ENCODE peak calls at places on chromosomes 12 and 14, in four cellular contexts. S is stomach, E is PC-9, A is pancreas. Y is an unnamed sample.

GRCh38 chr14:68824517-68825347 is 31.9 kb upstream of the ZFP36L1 start:
- DNase-seq in S (peak; percentile 91), E (peak; percentile 85), A (peak; percentile 90), Y (no peak)

GRCh38 chr12:56119361-56119796 is 1.3 kb downstream of the ZC3H10 start:
- DNase-seq in S (peak; percentile 63), E (peak; percentile 70), A (peak; percentile 78), Y (no peak)

GRCh38 chr12:75551477-75551876 is 40.1 kb upstream of the KRR1 start:
- DNase-seq in S (no peak), E (no peak), A (no peak), Y (no peak)

GRCh38 chr12:6899837-6900519 is 4.6 kb upstream of the LRRC23 start:
- DNase-seq in S (peak; percentile 58), E (no peak), A (peak; percentile 85), Y (no peak)

GRCh38 chr14:99523661-99524050 is 42.4 kb downstream of the CCNK start:
- DNase-seq in S (no peak), E (no peak), A (no peak), Y (no peak)

GRCh38 chr14:61812347-61813100 is 50.3 kb downstream of the SNAPC1 start:
- DNase-seq in S (no peak), E (no peak), A (no peak), Y (peak; percentile 23)

GRCh38 chr12:88419794-88420193 is 160.5 kb downstream of the KITLG start:
- DNase-seq in S (peak; percentile 30), E (no peak), A (no peak), Y (no peak)

GRCh38 chr14:49173765-49174373 is 412.3 kb downstream of the RPS29 start:
- DNase-seq in S (peak; percentile 61), E (peak; percentile 53), A (peak; percentile 51), Y (no peak)

GRCh38 chr14:19917955-19918518 is 2.4 kb upstream of the OR4K5 start:
- DNase-seq in S (no peak), E (no peak), A (no peak), Y (no peak)

GRCh38 chr12:97977870-97978269 is 515.3 kb downstream of the RMST start:
- DNase-seq in S (no peak), E (no peak), A (no peak), Y (no peak)

GRCh38 chr14:85387181-85387580 is 142.8 kb upstream of the FLRT2 start:
- DNase-seq in S (no peak), E (no peak), A (no peak), Y (no peak)

GRCh38 chr14:104957146-104958113 is 20.7 kb downstream of the AHNAK2 start:
- DNase-seq in S (no peak), E (no peak), A (no peak), Y (no peak)

GRCh38 chr14:93462479-93462878 is 31.7 kb downstream of the UNC79 start:
- DNase-seq in S (no peak), E (no peak), A (no peak), Y (no peak)

GRCh38 chr12:55797068-55797467 is 20.5 kb downstream of the SARNP start:
- DNase-seq in S (no peak), E (no peak), A (no peak), Y (no peak)

GRCh38 chr14:26138764-26139445 is 458.9 kb downstream of the NOVA1 start:
- DNase-seq in S (no peak), E (no peak), A (no peak), Y (no peak)

GRCh38 chr12:6821271-6821673 is 349 bp upstream of the GPR162 start:
- DNase-seq in S (peak; percentile 43), E (peak; percentile 46), A (no peak), Y (no peak)

GRCh38 chr14:68795602-68796417 is 2.9 kb upstream of the ZFP36L1 start:
- DNase-seq in S (peak; percentile 85), E (peak; percentile 90), A (peak; percentile 84), Y (peak; percentile 83)

GRCh38 chr14:72369106-72369505 is 436.9 kb downstream of the RGS6 start:
- DNase-seq in S (no peak), E (no peak), A (no peak), Y (no peak)

DNA sequence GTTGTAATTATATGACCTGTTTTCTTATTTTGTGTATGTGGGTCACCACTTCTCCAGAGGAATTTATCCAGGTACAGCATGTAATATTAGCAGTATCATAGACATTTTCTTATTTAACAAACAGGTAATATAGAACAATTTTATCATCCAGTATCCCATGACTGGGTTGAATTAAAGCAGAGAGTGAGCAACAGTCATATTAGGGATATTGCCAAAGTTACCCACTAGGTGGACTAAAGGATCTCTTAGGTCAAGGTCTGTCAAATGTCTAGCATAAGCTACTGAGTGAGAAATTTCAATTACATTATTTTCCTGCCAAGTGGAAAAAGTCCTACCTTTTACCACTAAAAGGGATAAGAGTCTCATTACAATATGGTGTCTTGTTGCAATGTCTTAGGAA is 62.1 kb upstream of the TRIM9 start:
- DNase-seq in S (no peak), E (no peak), A (no peak), Y (no peak)
- TF ChIP-seq CTCF in S (no peak), E (peak; percentile 64), A (no peak), Y (no peak)

GRCh38 chr12:27732281-27732680 is 21.6 kb downstream of the MRPS35 start:
- DNase-seq in S (peak; percentile 32), E (no peak), A (no peak), Y (no peak)
- TF ChIP-seq CTCF in S (peak; percentile 7), E (peak; percentile 45), A (no peak), Y (no peak)

GRCh38 chr12:109130297-109130696 is 13.9 kb downstream of the ACACB start:
- DNase-seq in S (no peak), E (no peak), A (no peak), Y (no peak)

GRCh38 chr12:109127533-109128242 is 11.3 kb downstream of the ACACB start:
- DNase-seq in S (no peak), E (no peak), A (no peak), Y (no peak)

GRCh38 chr12:109130755-109131521 is 14.6 kb downstream of the ACACB start:
- DNase-seq in S (peak; percentile 71), E (peak; percentile 47), A (peak; percentile 74), Y (no peak)

GRCh38 chr12:109134186-109134917 is 18.0 kb downstream of the ACACB start:
- DNase-seq in S (peak; percentile 31), E (peak; percentile 11), A (peak; percentile 62), Y (no peak)

DNA sequence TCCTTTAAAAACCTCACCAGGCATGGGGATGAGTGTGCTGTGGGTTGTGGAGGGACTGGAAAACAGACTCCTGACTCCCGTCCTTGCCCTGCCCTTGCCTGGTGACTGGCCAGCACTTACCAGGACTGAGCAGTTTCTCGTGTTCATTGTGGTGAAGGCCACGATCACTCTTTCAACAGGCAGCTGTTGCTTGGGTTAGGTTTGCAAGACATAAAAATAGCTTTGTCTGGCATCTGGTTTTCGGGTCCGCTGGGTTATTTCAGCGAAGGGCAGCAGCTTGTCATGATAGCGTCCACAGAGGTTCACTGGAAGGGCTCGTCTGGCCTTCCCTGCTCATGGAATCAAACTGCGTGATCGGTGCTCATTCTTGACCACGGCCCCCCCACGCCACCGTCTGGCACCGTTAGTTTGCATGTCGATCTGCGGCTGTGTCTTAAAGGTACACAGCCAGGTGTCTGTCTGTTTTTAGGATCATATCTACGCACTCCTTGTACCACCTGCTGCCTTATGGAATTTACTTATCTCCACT is 15.2 kb downstream of the ACACB start:
- DNase-seq in S (no peak), E (no peak), A (no peak), Y (no peak)
- TF ChIP-seq CTCF in S (no peak), E (no peak), A (no peak), Y (no peak)

DNA sequence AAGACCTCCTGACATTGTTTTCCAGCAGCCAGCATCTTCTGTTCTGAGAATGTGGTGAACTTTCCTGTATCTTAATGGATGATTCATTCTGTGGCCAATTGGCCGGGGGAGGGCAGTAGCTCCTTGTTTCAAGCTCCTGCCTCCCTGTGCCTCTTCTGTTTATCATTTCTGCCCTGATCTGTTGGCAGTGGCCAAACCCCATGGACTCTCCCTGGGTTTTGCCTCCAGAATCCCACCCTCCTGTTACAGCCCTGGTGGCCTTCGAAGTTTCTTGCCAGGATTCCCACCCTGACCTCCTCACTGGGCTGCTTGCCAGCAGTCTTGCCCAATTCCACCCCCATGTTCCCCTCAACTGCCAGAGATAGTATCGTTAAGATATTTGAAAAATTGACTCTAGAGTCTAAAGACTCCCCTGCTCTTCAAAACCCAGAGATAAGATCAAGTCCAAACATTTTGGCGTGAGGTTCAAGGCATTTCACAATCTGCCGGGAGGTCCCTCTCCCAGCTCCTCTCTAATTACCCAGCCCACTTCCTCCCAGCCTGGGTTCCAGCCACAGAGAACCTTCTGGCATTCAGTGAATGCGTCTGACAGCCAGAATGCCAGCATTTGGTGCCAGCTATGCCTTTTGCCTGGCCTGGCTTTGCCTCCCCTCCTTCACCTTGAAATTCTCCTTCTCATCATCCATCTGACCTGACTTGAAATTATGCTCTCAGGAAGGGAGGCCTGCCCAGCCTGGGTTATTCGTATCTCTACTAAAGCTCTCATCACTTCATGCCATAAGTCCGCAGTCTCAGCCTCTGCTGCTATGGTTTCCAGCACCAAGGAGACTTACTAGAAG is 37.7 kb upstream of the TXNRD1 start:
- DNase-seq in S (peak; percentile 38), E (peak; percentile 73), A (no peak), Y (no peak)
- TF ChIP-seq CTCF in S (no peak), E (peak; percentile 60), A (no peak), Y (no peak)

DNA sequence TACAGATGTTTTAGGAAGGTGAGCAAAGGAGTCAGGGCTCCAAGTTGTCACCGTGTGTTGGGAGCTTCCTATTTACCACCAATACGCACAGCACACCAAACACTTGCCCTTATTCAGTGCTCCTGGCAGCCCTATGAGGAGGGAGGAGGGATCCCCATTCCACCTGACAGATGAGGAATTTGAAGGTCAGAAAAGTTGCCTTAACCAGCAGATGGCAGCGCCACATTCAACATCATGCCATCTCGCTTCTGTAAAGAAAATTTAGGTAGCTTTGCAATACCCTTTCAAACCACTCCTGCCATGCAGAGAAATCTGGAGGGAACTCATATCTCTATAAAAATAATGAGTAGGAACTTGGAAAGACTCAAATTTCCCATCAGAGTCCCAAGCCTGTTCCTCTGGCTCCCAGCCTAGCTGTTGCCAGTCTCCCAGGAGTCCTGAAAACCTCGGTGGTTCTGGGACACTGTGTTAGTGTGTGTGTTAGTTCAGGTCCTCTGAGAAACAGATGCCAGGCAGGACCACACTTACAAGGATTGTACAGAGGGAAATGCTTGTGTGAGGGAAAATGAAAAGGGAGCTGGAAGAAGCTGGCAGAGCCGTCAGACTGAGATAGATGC is 410.5 kb downstream of the MED13L start:
- DNase-seq in S (no peak), E (peak; percentile 4), A (no peak), Y (no peak)
- TF ChIP-seq CTCF in S (no peak), E (peak; percentile 66), A (no peak), Y (no peak)

Y was measured in activated B cell treated with CpG ODN at 0.5 μM for 24 hours.